ENCODE peak calls at places on chromosome 13, in four cellular contexts. M is K562, H is HepG2, C is GM12878. J is an unnamed sample.

GRCh38 chr13:35917942-35918645 is 213.1 kb downstream of the DCLK1 start:
- DNase-seq in C (no peak), H (no peak), M (no peak), J (no peak)

GRCh38 chr13:102317593-102317992 is 84.3 kb downstream of the FGF14 start:
- DNase-seq in M (no peak), H (no peak), C (no peak), J (no peak)

GRCh38 chr13:61110804-61111203 is 304.8 kb downstream of the PCDH20 start:
- DNase-seq in H (no peak), C (no peak), M (no peak), J (no peak)

GRCh38 chr13:44816701-44817684 is 172.3 kb downstream of the NUFIP1 start:
- DNase-seq in H (no peak), C (no peak), M (no peak), J (no peak)

GRCh38 chr13:20714161-20714560 is 10.7 kb downstream of the IL17D start:
- DNase-seq in M (no peak), H (no peak), C (no peak), J (no peak)

GRCh38 chr13:20525601-20526544 is at the start of gene CRYL1:
- DNase-seq in H (peak; percentile 31), M (peak; percentile 77), C (peak; percentile 40), J (peak; percentile 53)

GRCh38 chr13:99821741-99822140 is 149.8 kb downstream of the ZIC5 start:
- DNase-seq in C (no peak), H (no peak), M (no peak), J (no peak)

GRCh38 chr13:60755380-60756163 is 358.6 kb downstream of the TDRD3 start:
- DNase-seq in H (no peak), M (no peak), C (no peak), J (no peak)

GRCh38 chr13:41973247-41973741 is 12.4 kb upstream of the VWA8 start:
- DNase-seq in H (no peak), M (no peak), C (no peak), J (no peak)

GRCh38 chr13:46717275-46717674 is 79.7 kb downstream of the ESD start:
- DNase-seq in H (peak; percentile 16), M (no peak), C (no peak), J (no peak)

GRCh38 chr13:23175920-23176319 is 4.9 kb upstream of the SGCG start:
- DNase-seq in H (no peak), C (no peak), M (no peak), J (no peak)

GRCh38 chr13:109869312-109870237 is 83.2 kb upstream of the IRS2 start:
- DNase-seq in M (peak; percentile 34), H (no peak), C (no peak), J (no peak)

GRCh38 chr13:113360446-113360845 is 3.5 kb downstream of the GRTP1 start:
- DNase-seq in C (no peak), M (no peak), H (no peak), J (no peak)

GRCh38 chr13:49124693-49125304 is 95.3 kb upstream of the MLNR start:
- DNase-seq in C (no peak), M (no peak), H (no peak), J (peak; percentile 27)

GRCh38 chr13:102183509-102184182 is 218.2 kb downstream of the FGF14 start:
- DNase-seq in M (no peak), H (no peak), C (no peak), J (no peak)

GRCh38 chr13:100836696-100837095 is 162.1 kb upstream of the TMTC4 start:
- DNase-seq in M (no peak), H (no peak), C (no peak), J (no peak)

GRCh38 chr13:113074876-113075275 is 30.7 kb upstream of the F7 start:
- DNase-seq in M (no peak), C (no peak), H (no peak), J (no peak)

GRCh38 chr13:77506874-77507273 is 28.6 kb upstream of the SCEL start:
- DNase-seq in M (no peak), H (no peak), C (no peak), J (no peak)

GRCh38 chr13:111902726-111903125 is 164.2 kb upstream of the SOX1 start:
- DNase-seq in C (no peak), H (no peak), M (no peak), J (no peak)

GRCh38 chr13:70324519-70324918 is 216.3 kb upstream of the KLHL1 start:
- DNase-seq in C (no peak), H (no peak), M (no peak), J (no peak)

GRCh38 chr13:102800145-102801041 is 1.5 kb downstream of the BIVM start:
- DNase-seq in M (peak; percentile 83), C (no peak), H (peak; percentile 66), J (peak; percentile 56)

GRCh38 chr13:104641309-104641708 is 1575.1 kb upstream of the SLC10A2 start:
- DNase-seq in M (no peak), C (no peak), H (no peak), J (no peak)

GRCh38 chr13:113489171-113489548 is 1.4 kb downstream of the DCUN1D2 start:
- DNase-seq in H (peak; percentile 16), C (no peak), M (peak; percentile 14), J (no peak)

GRCh38 chr13:94176576-94176975 is 302.9 kb downstream of the DCT start:
- DNase-seq in C (no peak), M (no peak), H (no peak), J (no peak)

GRCh38 chr13:28324181-28324789 is 170.6 kb downstream of the FLT1 start:
- DNase-seq in M (peak; percentile 81), C (peak; percentile 45), H (peak; percentile 50), J (peak; percentile 72)

GRCh38 chr13:28337196-28338045 is 157.5 kb downstream of the FLT1 start:
- DNase-seq in M (no peak), C (no peak), H (no peak), J (no peak)

GRCh38 chr13:94968040-94968756 is 255.9 kb upstream of the SOX21 start:
- DNase-seq in M (no peak), H (no peak), C (no peak), J (peak; percentile 55)

GRCh38 chr13:113592571-113592970 is 8.0 kb downstream of the TFDP1 start:
- DNase-seq in M (no peak), H (no peak), C (no peak), J (no peak)

GRCh38 chr13:110711778-110712070 is 1.8 kb upstream of the ING1 start:
- DNase-seq in M (no peak), H (peak; percentile 39), C (no peak), J (no peak)

GRCh38 chr13:60384911-60385310 is 12.1 kb upstream of the TDRD3 start:
- DNase-seq in M (no peak), C (no peak), H (no peak), J (no peak)

GRCh38 chr13:91406619-91407018 is 8.2 kb downstream of the GPC5 start:
- DNase-seq in C (no peak), M (peak; percentile 93), H (peak; percentile 79), J (peak; percentile 73)

GRCh38 chr13:23651439-23651838 is 81.2 kb downstream of the TNFRSF19 start:
- DNase-seq in C (no peak), M (no peak), H (no peak), J (no peak)

GRCh38 chr13:41601718-41602445 is 144.5 kb downstream of the RGCC start:
- DNase-seq in C (no peak), M (no peak), H (no peak), J (no peak)

GRCh38 chr13:71290963-71291937 is 575.8 kb downstream of the DACH1 start:
- DNase-seq in C (peak; percentile 71), H (peak; percentile 66), M (peak; percentile 2), J (no peak)

GRCh38 chr13:50152655-50153309 is 137.5 kb downstream of the KCNRG start:
- DNase-seq in C (no peak), H (no peak), M (no peak), J (no peak)
- TF ChIP-seq TARDBP in C (no peak), H (no peak), M (no peak), J (no peak)

DNA sequence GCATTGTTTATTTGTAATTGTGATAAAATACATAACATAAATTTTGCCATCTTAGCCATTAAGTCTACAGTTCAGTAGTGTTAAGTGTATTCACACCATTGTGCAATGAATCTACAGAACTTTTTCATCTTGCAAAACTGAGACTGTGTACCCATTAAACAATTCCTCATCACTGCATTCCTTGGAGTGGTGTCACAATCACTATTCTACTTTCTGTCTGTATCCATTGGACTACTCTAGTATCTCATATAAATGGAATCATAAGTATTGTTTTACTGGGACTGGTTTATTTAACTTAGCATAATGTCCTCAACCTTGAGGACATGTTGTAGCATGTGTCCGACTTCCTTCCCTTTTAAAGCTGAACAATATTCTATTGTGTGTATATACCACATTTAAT is 36.8 kb downstream of the UFM1 start:
- DNase-seq in C (no peak), H (no peak), M (no peak), J (no peak)
- TF ChIP-seq FOXK2 in C (no peak), H (no peak), M (no peak), J (no peak)

GRCh38 chr13:98665638-98665995 is 86.9 kb downstream of the SLC15A1 start:
- DNase-seq in M (no peak), H (no peak), C (no peak), J (no peak)
- TF ChIP-seq TARDBP in M (no peak), H (no peak), C (no peak), J (no peak)

DNA sequence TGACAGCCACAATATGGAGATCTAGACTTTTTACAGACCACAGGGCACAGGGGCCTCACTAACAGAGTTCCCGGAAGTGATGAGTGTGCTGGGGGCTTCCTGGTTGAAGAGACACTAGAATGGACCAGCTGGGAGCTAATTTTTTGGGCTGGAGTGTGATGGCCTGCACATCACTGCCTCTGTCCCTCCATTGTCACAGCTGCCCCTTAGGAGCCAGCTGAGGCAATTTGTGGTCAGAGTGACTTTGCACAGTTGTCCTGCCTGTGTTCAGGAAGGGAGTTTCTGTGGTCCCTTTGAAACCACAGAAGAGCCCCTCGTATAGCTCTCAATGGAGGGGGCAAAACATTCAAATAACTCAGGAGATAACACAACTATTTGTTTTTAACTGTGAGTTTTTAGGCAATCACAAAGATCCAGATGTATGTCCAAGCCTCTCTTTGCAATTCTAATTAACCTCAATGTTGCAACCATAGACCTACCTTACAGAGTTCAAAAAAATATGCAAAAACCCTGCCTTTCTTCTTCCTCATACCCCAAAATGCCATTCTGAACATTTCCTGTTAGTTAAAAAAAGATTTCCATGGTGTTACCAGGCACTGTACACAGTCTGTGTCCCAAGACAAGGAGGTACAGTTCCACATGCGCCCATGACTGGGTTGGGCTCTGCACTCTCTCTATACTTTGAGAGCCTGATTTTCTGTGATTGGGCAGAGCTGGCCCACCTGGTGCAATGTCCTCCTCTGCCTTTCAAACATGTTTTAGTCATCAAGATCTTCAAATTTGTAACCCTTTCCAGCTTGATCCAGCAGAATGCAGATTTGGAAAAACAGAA is 2.4 kb downstream of the ALOX5AP start:
- DNase-seq in H (no peak), C (no peak), M (no peak), J (no peak)
- TF ChIP-seq FOXK2 in H (no peak), C (no peak), M (no peak), J (no peak)